ENCODE peak calls at places on chromosomes 1 and 21, in five cellular contexts. E is body of pancreas, Z is mesenchymal stem cell, V is small intestine, N is PC-9. M is an unnamed sample. For H3K9me3, the result is how much of the 10 kb centered on the place peaks cover.

GRCh38 chr1:43366179-43366578 is 1.6 kb downstream of the ELOVL1 start:
- DNase-seq in Z (no peak), N (peak), V (peak), E (peak), M (no peak)

GRCh38 chr1:77413541-77414335 is 131.9 kb downstream of the AK5 start:
- DNase-seq in E (peak), Z (no peak), V (no peak), N (no peak), M (no peak)

GRCh38 chr1:15736035-15736665 is at the start of gene SLC25A34:
- DNase-seq in N (no peak), Z (no peak), V (peak), E (peak), M (no peak)

GRCh38 chr1:215071078-215071477 is 11.5 kb upstream of the KCNK2 start:
- DNase-seq in V (no peak), E (no peak), Z (no peak), N (no peak), M (no peak)

GRCh38 chr1:218346391-218347204 is 1.5 kb downstream of the TGFB2 start:
- DNase-seq in E (no peak), Z (peak), N (peak), V (no peak), M (no peak)

GRCh38 chr1:245258271-245258920 is 103.6 kb downstream of the KIF26B start:
- DNase-seq in E (peak), V (peak), Z (no peak), N (no peak), M (no peak)

GRCh38 chr1:111955755-111956154 is 33.7 kb downstream of the KCND3 start:
- DNase-seq in Z (no peak), E (no peak), N (no peak), V (no peak), M (no peak)

GRCh38 chr1:27603962-27604578 is at the start of gene AHDC1:
- DNase-seq in N (peak), E (peak), Z (peak), V (peak), M (peak)

GRCh38 chr1:244583358-244583757 is 69.6 kb upstream of the DESI2 start:
- DNase-seq in E (no peak), V (no peak), N (no peak), Z (no peak), M (no peak)

GRCh38 chr1:61606448-61607312 is 118.3 kb downstream of the TM2D1 start:
- DNase-seq in E (peak), V (no peak), Z (no peak), N (peak), M (no peak)

GRCh38 chr1:93080424-93080823 is 1.3 kb downstream of the MTF2 start:
- DNase-seq in V (peak), N (no peak), Z (peak), E (peak), M (no peak)

GRCh38 chr21:46059195-46059594 is 38.7 kb upstream of the COL6A2 start:
- DNase-seq in Z (no peak), N (no peak), V (no peak), E (no peak), M (no peak)

GRCh38 chr1:18179009-18179408 is 71.4 kb downstream of the IGSF21 start:
- DNase-seq in N (no peak), E (no peak), Z (no peak), V (no peak), M (no peak)

GRCh38 chr1:26029864-26030481 is 8.4 kb downstream of the EXTL1 start:
- DNase-seq in N (no peak), V (no peak), E (no peak), Z (no peak), M (no peak)

GRCh38 chr21:34885636-34886553 is 163.2 kb downstream of the RUNX1 start:
- DNase-seq in V (peak), N (no peak), E (no peak), Z (peak), M (peak)

GRCh38 chr1:182890927-182891610 is 51.9 kb downstream of the DHX9 start:
- DNase-seq in N (no peak), E (peak), V (peak), Z (no peak), M (no peak)

GRCh38 chr1:117467336-117467735 is 100.1 kb downstream of the MAN1A2 start:
- DNase-seq in N (no peak), E (no peak), V (no peak), Z (peak), M (no peak)

GRCh38 chr1:63635681-63636080 is 42.5 kb downstream of the PGM1 start:
- DNase-seq in Z (peak), E (no peak), N (no peak), V (no peak), M (no peak)

GRCh38 chr1:211932581-211933010 is 102.0 kb upstream of the LPGAT1 start:
- DNase-seq in N (no peak), V (no peak), E (no peak), Z (no peak), M (no peak)

GRCh38 chr1:194024659-194025058 is 838.2 kb upstream of the B3GALT2 start:
- DNase-seq in V (no peak), E (no peak), N (no peak), Z (peak), M (no peak)

GRCh38 chr1:9703165-9703509 is 51.6 kb downstream of the PIK3CD start:
- DNase-seq in Z (no peak), E (no peak), V (no peak), N (no peak), M (no peak)

GRCh38 chr1:62707746-62708123 is 19.5 kb upstream of the DOCK7 start:
- DNase-seq in Z (no peak), V (no peak), E (no peak), N (no peak), M (no peak)

GRCh38 chr1:228339766-228340685 is 66.6 kb downstream of the TRIM11 start:
- DNase-seq in Z (no peak), N (no peak), V (no peak), E (no peak), M (no peak)

GRCh38 chr21:25670726-25671125 is 31.7 kb downstream of the JAM2 start:
- DNase-seq in V (no peak), N (no peak), Z (no peak), E (no peak), M (no peak)

GRCh38 chr1:31658721-31659120 is 14.0 kb upstream of the PEF1 start:
- DNase-seq in V (no peak), N (no peak), E (no peak), Z (peak), M (no peak)

GRCh38 chr1:111516008-111516535 is 12.6 kb upstream of the ADORA3 start:
- DNase-seq in V (peak), N (no peak), Z (no peak), E (peak), M (no peak)

GRCh38 chr1:229984992-229985985 is 81.7 kb upstream of the GALNT2 start:
- DNase-seq in E (no peak), Z (no peak), V (no peak), N (no peak), M (no peak)

GRCh38 chr21:22062472-22063139 is 1064.4 kb downstream of the NCAM2 start:
- DNase-seq in V (peak), Z (no peak), E (peak), N (no peak), M (no peak)

GRCh38 chr1:17340358-17340757 is 31.6 kb upstream of the PADI6 start:
- DNase-seq in V (no peak), E (no peak), Z (no peak), N (peak), M (no peak)

GRCh38 chr1:68143633-68144032 is 88.7 kb downstream of the WLS start:
- DNase-seq in V (peak), E (no peak), N (no peak), Z (no peak), M (no peak)

GRCh38 chr1:68142461-68142860 is 89.9 kb downstream of the WLS start:
- DNase-seq in E (no peak), V (no peak), N (no peak), Z (peak), M (no peak)

GRCh38 chr1:68141079-68141800 is 90.8 kb upstream of the DIRAS3 start:
- DNase-seq in E (peak), Z (peak), N (no peak), V (no peak), M (no peak)

GRCh38 chr1:68141801-68142440 is 90.4 kb downstream of the WLS start:
- DNase-seq in V (no peak), Z (no peak), E (peak), N (no peak), M (no peak)

GRCh38 chr1:68140536-68140935 is 90.1 kb upstream of the DIRAS3 start:
- DNase-seq in N (no peak), E (no peak), V (no peak), Z (peak), M (no peak)
- H3K9me3 ChIP-seq in N (under half), E (under half), V (under half), Z (under half), M (under half)

DNA sequence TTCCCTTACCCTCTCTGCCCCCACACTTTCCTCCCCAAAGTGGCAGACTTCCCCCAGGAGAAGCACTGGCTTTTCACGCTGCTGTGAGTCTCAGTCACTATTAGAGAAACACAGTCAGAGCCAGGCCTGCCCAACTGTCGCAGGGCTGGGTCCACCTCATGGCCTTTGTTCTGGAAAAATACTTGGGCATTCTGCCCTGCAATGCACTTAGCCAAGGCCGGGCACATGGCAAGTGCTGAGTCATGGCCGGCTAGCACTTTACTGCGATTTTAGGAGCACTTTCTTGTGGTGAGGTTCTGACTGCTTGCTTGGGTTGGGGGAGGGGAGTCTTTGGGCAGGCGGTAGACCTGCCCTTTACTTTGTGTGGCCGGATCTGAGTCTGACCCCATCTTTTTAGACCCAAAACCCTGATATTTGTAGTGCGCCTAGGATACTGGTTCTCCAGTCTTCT is 7.7 kb downstream of the EPHX1 start:
- DNase-seq in Z (peak), N (peak), V (peak), E (peak), M (no peak)
- H3K27ac ChIP-seq in Z (peak), N (peak), V (peak), E (peak), M (no peak)

DNA sequence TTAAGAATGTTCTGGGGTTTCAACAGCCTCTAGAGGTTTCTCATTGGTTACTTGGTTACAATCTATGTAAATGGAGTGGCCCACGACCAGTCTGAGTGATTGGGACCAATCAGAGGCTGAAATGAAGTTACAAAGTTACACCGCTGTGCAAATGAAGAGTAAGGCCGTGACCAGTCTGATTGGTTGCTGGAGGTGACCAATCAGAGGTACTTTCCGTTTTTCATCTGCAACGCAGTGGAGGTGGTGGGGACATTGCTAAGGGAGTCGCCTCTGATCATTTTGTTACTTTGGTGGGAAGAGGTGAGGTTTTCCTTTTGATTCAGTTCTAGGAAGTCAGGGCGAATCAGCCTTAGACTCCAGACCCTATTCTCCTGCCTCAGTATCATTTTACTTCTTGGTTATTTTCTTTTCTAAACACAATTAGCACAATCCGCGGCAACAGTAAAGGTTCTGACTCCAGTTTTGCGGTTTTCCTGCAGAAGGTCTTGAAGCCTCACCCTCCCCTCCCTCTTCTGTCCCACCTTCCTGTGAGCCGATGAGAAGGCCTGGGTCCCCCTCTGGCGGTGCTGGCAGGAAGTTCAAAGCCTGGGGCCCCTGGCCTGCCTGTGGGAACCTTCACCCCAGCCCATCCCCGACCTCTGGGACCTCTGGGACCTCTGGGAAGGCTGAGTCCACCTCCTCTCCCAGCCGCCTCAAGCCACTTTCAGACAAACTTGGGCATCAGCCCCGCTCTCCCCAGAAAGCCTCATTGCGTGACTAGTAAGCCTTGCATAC is 38.7 kb upstream of the TTC34 start:
- DNase-seq in E (no peak), Z (no peak), N (no peak), V (peak), M (peak)
- H3K9me3 ChIP-seq in E (under half), Z (under half), N (under half), V (under half), M (under half)

GRCh38 chr1:201883786-201884185 is 4.9 kb upstream of the SHISA4 start:
- DNase-seq in V (peak), E (peak), N (peak), Z (peak), M (no peak)
- H3K27ac ChIP-seq in V (no peak), E (peak), N (peak), Z (peak), M (no peak)

DNA sequence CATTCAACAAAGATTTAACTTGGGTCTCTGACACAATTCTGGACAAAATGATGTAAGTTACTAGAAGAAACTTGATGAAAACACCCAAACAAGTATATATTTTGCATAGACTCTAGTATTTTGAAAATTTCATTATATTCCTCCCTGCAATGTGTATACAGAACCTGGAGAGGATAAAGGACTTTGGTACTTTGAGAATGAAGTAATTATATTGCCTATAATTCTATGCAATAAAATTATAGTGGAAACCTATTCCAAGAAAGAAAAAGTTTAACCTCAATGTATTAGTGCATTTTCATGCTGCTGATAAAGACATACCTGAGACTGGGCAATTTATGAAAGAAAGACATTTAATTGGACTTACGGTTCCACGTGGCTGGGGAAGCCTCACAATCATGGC is 1146.1 kb downstream of the KCNT2 start:
- DNase-seq in N (no peak), E (no peak), Z (no peak), V (no peak), M (no peak)
- H3K9me3 ChIP-seq in N (under half), E (under half), Z (under half), V (under half), M (under half)

GRCh38 chr1:177469519-177469918 is 298.8 kb downstream of the BRINP2 start:
- DNase-seq in Z (no peak), V (no peak), N (no peak), E (no peak), M (no peak)
- H3K27ac ChIP-seq in Z (no peak), V (no peak), N (no peak), E (no peak), M (no peak)

M was measured in DND-41.